ENCODE peak calls at places on chromosomes 11 and 22, in four cellular contexts. F, P, Y and G are unnamed samples.

GRCh38 chr11:20015529-20016427 is 144.5 kb downstream of the DBX1 start:
- DNase-seq in F (no peak), P (peak; percentile 44), Y (no peak), G (no peak)

GRCh38 chr11:118263109-118263508 is 988 bp downstream of the MPZL2 start:
- DNase-seq in F (no peak), P (no peak), Y (no peak), G (no peak)

GRCh38 chr11:110319501-110319900 is 23.1 kb upstream of the RDX start:
- DNase-seq in F (no peak), P (no peak), Y (no peak), G (no peak)

GRCh38 chr11:2805388-2806057 is 80.1 kb downstream of the CDKN1C start:
- DNase-seq in F (no peak), P (no peak), Y (no peak), G (no peak)

GRCh38 chr11:122653911-122654310 is 1.6 kb upstream of the UBASH3B start:
- DNase-seq in F (no peak), P (no peak), Y (no peak), G (no peak)

GRCh38 chr11:134564472-134565200 is 152.6 kb upstream of the B3GAT1 start:
- DNase-seq in F (no peak), P (no peak), Y (no peak), G (no peak)

GRCh38 chr11:134701564-134702165 is 289.6 kb upstream of the B3GAT1 start:
- DNase-seq in F (no peak), P (no peak), Y (no peak), G (no peak)

GRCh38 chr11:77002776-77003175 is 31.4 kb upstream of the B3GNT6 start:
- DNase-seq in F (no peak), P (no peak), Y (no peak), G (no peak)

GRCh38 chr22:29503811-29504372 is 23.9 kb downstream of the NEFH start:
- DNase-seq in F (no peak), P (peak; percentile 45), Y (no peak), G (peak; percentile 25)

GRCh38 chr11:128294001-128294684 is 293.2 kb downstream of the ETS1 start:
- DNase-seq in F (no peak), P (no peak), Y (no peak), G (no peak)

GRCh38 chr11:86202013-86202336 is 42.6 kb upstream of the EED start:
- DNase-seq in F (no peak), P (no peak), Y (no peak), G (peak; percentile 81)

GRCh38 chr22:47225080-47225930 is 462.9 kb downstream of the TBC1D22A start:
- DNase-seq in F (no peak), P (no peak), Y (no peak), G (no peak)

GRCh38 chr11:133082851-133083488 is 449.3 kb downstream of the OPCML start:
- DNase-seq in F (peak; percentile 81), P (peak; percentile 27), Y (no peak), G (peak; percentile 50)

GRCh38 chr22:24423519-24424000 is 3.8 kb upstream of the ADORA2A start:
- DNase-seq in F (peak; percentile 85), P (peak; percentile 21), Y (no peak), G (peak; percentile 66)

GRCh38 chr11:7642747-7643146 is 30.6 kb downstream of the CYB5R2 start:
- DNase-seq in F (no peak), P (no peak), Y (no peak), G (no peak)

GRCh38 chr11:15830730-15831443 is 525.5 kb downstream of the SOX6 start:
- DNase-seq in F (no peak), P (no peak), Y (no peak), G (no peak)

GRCh38 chr11:38323961-38324761 is 1726.1 kb upstream of the RAG2 start:
- DNase-seq in F (no peak), P (no peak), Y (no peak), G (peak; percentile 6)

GRCh38 chr11:61378713-61379313 is 13.6 kb upstream of the TMEM216 start:
- DNase-seq in F (no peak), P (peak; percentile 74), Y (no peak), G (peak; percentile 95)

GRCh38 chr11:35288817-35289541 is 130.4 kb downstream of the SLC1A2 start:
- DNase-seq in F (no peak), P (no peak), Y (no peak), G (no peak)

GRCh38 chr11:119025099-119025473 is 5.6 kb downstream of the SLC37A4 start:
- DNase-seq in F (no peak), P (no peak), Y (no peak), G (no peak)

GRCh38 chr11:106156290-106156937 is 79.0 kb downstream of the AASDHPPT start:
- DNase-seq in F (peak; percentile 19), P (peak; percentile 47), Y (peak; percentile 26), G (peak; percentile 54)

GRCh38 chr22:22425783-22426624 is 82.5 kb downstream of the ZNF280B start:
- DNase-seq in F (no peak), P (no peak), Y (no peak), G (no peak)

GRCh38 chr22:29116397-29117123 is 43.7 kb downstream of the KREMEN1 start:
- DNase-seq in F (no peak), P (no peak), Y (no peak), G (peak; percentile 42)

GRCh38 chr11:118883368-118884071 is at the start of gene CXCR5:
- DNase-seq in F (no peak), P (no peak), Y (no peak), G (no peak)

GRCh38 chr11:116976941-116977570 is 121.2 kb downstream of the SIK3 start:
- DNase-seq in F (no peak), P (no peak), Y (no peak), G (no peak)

GRCh38 chr22:45552580-45553332 is 50.1 kb downstream of the FBLN1 start:
- DNase-seq in F (no peak), P (no peak), Y (no peak), G (peak; percentile 90)

GRCh38 chr11:28675183-28675582 is 567.0 kb downstream of the METTL15 start:
- DNase-seq in F (no peak), P (no peak), Y (no peak), G (no peak)

GRCh38 chr22:29872989-29873388 is 10.0 kb upstream of the MTMR3 start:
- DNase-seq in F (no peak), P (no peak), Y (no peak), G (peak; percentile 16)

GRCh38 chr11:68093565-68093964 is 27.6 kb downstream of the CHKA start:
- DNase-seq in F (no peak), P (no peak), Y (no peak), G (no peak)

GRCh38 chr11:68092411-68092810 is 28.8 kb downstream of the CHKA start:
- DNase-seq in F (no peak), P (no peak), Y (no peak), G (no peak)

GRCh38 chr11:68090287-68090686 is 30.9 kb downstream of the CHKA start:
- DNase-seq in F (no peak), P (no peak), Y (no peak), G (no peak)

DNA sequence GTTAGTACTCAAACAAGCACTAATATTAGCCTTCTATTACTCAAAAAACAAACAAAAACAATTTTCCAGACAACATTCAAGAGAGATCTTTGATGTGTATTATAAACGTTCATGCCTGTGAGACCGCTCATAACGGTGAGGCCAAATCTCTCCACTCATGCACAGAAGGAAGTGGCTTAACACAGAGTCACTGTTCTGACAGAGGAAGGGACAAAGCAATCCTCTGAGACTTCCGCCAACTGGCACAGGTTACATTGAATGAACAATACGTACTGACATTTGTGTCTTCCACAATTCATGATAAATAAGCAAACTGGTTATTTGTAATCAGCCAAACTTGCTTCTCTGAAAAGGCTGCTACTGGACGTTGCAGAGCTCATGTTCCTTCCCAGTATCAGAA is 30.5 kb downstream of the CHKA start:
- DNase-seq in F (no peak), P (no peak), Y (no peak), G (peak; percentile 42)
- TF ChIP-seq MAX in F (no peak), P (no peak), Y (no peak), G (no peak)

DNA sequence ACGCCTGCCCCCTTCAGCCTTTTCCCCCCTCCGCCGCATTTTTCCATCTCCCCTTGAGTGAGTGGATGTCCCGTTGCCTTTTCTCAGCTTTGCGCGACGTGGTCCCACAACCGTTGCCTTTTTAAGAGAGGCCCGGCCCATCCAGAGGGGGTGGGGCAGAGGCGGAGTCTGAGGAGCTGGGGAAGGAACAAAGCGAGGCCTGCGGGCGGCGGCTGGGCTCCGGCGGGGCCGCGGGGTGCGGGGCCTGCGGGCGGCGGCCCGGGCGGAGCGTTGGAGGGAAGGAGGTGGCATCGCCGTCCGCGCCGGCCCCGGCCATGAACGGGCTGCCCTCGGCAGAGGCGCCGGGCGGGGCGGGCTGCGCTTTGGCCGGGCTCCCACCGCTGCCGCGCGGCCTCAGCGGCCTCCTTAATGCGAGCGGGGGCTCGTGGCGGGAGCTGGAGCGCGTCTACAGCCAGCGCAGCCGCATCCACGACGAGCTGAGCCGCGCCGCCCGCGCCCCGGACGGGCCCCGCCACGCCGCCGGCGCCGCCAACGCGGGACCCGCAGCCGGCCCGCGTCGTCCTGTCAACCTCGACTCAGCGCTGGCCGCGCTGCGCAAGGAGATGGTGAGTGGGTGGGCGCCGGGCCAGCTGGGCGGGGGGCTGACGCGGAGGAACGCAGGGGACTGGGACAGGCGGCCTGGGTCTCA is at the start of gene FAM89B:
- DNase-seq in F (peak; percentile 67), P (peak; percentile 82), Y (no peak), G (peak; percentile 92)
- TF ChIP-seq POLR2A in F (no peak), P (peak; percentile 55), Y (peak; percentile 33), G (peak; percentile 24)

GRCh38 chr22:32698926-32699619 is 102.4 kb upstream of the TIMP3 start:
- DNase-seq in F (no peak), P (no peak), Y (no peak), G (no peak)

GRCh38 chr22:32693102-32693501 is 108.4 kb upstream of the TIMP3 start:
- DNase-seq in F (no peak), P (no peak), Y (no peak), G (no peak)

GRCh38 chr22:32695451-32695891 is 106.0 kb upstream of the TIMP3 start:
- DNase-seq in F (no peak), P (peak; percentile 55), Y (peak; percentile 21), G (no peak)

GRCh38 chr22:32697331-32697995 is 104.0 kb upstream of the TIMP3 start:
- DNase-seq in F (no peak), P (no peak), Y (no peak), G (no peak)

DNA sequence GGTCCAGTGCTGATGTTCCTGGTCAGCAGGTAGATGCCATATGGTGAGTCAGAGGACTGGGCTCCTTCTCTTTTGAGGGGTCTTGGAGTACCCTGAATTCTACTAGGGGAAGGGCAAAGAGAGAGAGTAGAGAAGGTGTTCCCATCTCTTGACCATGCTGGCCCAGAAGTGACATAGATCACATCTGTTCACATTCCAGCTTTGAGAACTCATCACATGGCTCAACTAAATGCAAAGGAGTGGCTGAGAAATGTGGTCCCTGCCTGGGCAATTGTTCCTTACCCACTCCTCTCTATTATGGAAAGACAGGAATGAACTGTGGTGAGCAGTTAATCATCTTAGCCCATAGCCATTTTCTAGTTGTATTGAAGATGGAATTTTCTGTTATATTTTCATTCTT is 105.4 kb upstream of the TIMP3 start:
- DNase-seq in F (no peak), P (no peak), Y (no peak), G (no peak)
- TF ChIP-seq MAX in F (no peak), P (no peak), Y (no peak), G (no peak)

GRCh38 chr22:25447689-25448434 is 116.6 kb upstream of the GRK3 start:
- DNase-seq in F (peak; percentile 93), P (peak; percentile 79), Y (peak; percentile 71), G (peak; percentile 86)
- TF ChIP-seq POLR2A in F (peak; percentile 69), P (peak; percentile 64), Y (peak; percentile 78), G (peak; percentile 34)

GRCh38 chr11:33645686-33646085 is 54.9 kb downstream of the C11orf91 start:
- DNase-seq in F (no peak), P (no peak), Y (no peak), G (no peak)
- TF ChIP-seq MAX in F (no peak), P (no peak), Y (no peak), G (no peak)

GRCh38 chr22:41092023-41092817 is at the start of gene EP300:
- DNase-seq in F (peak; percentile 72), P (peak; percentile 88), Y (peak; percentile 40), G (peak; percentile 91)
- TF ChIP-seq POLR2A in F (peak; percentile 58), P (no peak), Y (peak; percentile 74), G (peak; percentile 44)